ENCODE peak calls at places on chromosomes 4 and X, in nine cellular contexts. C is cardiac fibroblast, H is foreskin fibroblast, F is choroid plexus epithelial cell, X is fibroblast of lung, D is prostate gland, V is stomach, G is thyroid gland, I is left lung. E is an unnamed sample.

GRCh38 chr4:89334311-89334710 is 26.7 kb upstream of the GPRIN3 start:
- DNase-seq in C (no peak), H (no peak), F (no peak), X (no peak), D (no peak), V (no peak), G (no peak), I (no peak), E (no peak)

GRCh38 chr4:1793940-1794808 is 1.1 kb downstream of the FGFR3 start:
- DNase-seq in C (peak), H (no peak), F (peak), X (no peak), D (no peak), V (no peak), G (no peak), I (no peak), E (no peak)

GRCh38 chr4:47210828-47211227 is 179.5 kb downstream of the GABRB1 start:
- DNase-seq in C (no peak), H (no peak), F (no peak), X (no peak), D (no peak), V (no peak), G (no peak), I (no peak), E (no peak)

GRCh38 chrX:152861116-152861515 is 30.3 kb downstream of the NSDHL start:
- DNase-seq in C (peak), H (no peak), F (peak), X (peak), D (no peak), V (no peak), G (no peak), I (no peak), E (no peak)

GRCh38 chr4:53764761-53765490 is 173.6 kb upstream of the LNX1 start:
- DNase-seq in C (peak), H (no peak), F (peak), X (peak), D (no peak), V (no peak), G (no peak), I (no peak), E (no peak)

GRCh38 chr4:155392486-155393184 is 15.9 kb upstream of the MAP9 start:
- DNase-seq in C (peak), H (peak), F (peak), X (peak), D (no peak), V (no peak), G (no peak), I (no peak), E (no peak)

GRCh38 chrX:139596068-139596467 is 65.5 kb downstream of the F9 start:
- DNase-seq in C (no peak), H (no peak), F (no peak), X (no peak), D (no peak), V (no peak), G (no peak), I (no peak), E (no peak)

GRCh38 chrX:85089321-85089840 is 85.7 kb downstream of the APOOL start:
- DNase-seq in C (no peak), H (no peak), F (no peak), X (no peak), D (no peak), V (no peak), G (no peak), I (no peak), E (no peak)

GRCh38 chrX:18956322-18957032 is 27.4 kb downstream of the PHKA2 start:
- DNase-seq in C (no peak), H (no peak), F (no peak), X (no peak), D (no peak), V (no peak), G (no peak), I (no peak), E (no peak)

GRCh38 chr4:16226816-16227461 is 668 bp upstream of the TAPT1 start:
- DNase-seq in C (peak), H (no peak), F (peak), X (peak), D (peak), V (peak), G (peak), I (peak), E (no peak)

GRCh38 chrX:18674417-18674787 is 2.5 kb upstream of the RS1 start:
- DNase-seq in C (no peak), H (no peak), F (no peak), X (no peak), D (no peak), V (peak), G (peak), I (peak), E (no peak)

GRCh38 chr4:11428161-11428700 is 463 bp downstream of the HS3ST1 start:
- DNase-seq in C (no peak), H (no peak), F (no peak), X (peak), D (peak), V (no peak), G (no peak), I (peak), E (no peak)

GRCh38 chrX:97740886-97741285 is 857.2 kb downstream of the RPA4 start:
- DNase-seq in C (no peak), H (no peak), F (no peak), X (no peak), D (no peak), V (no peak), G (no peak), I (no peak), E (no peak)

GRCh38 chrX:25020391-25021131 is 4.8 kb upstream of the ARX start:
- DNase-seq in C (no peak), H (no peak), F (no peak), X (no peak), D (no peak), V (no peak), G (no peak), I (no peak), E (no peak)

GRCh38 chr4:16860506-16860905 is 37.9 kb downstream of the LDB2 start:
- DNase-seq in C (peak), H (peak), F (peak), X (peak), D (no peak), V (no peak), G (no peak), I (no peak), E (peak)

GRCh38 chr4:25982962-25983361 is 68.9 kb downstream of the SMIM20 start:
- DNase-seq in C (no peak), H (no peak), F (peak), X (no peak), D (no peak), V (no peak), G (no peak), I (no peak), E (no peak)

GRCh38 chrX:63713510-63713909 is 71.5 kb downstream of the ARHGEF9 start:
- DNase-seq in C (peak), H (no peak), F (peak), X (no peak), D (no peak), V (no peak), G (peak), I (no peak), E (no peak)

GRCh38 chr4:70315928-70316327 is 18.9 kb upstream of the CABS1 start:
- DNase-seq in C (no peak), H (no peak), F (no peak), X (no peak), D (no peak), V (no peak), G (no peak), I (no peak), E (no peak)

GRCh38 chr4:118981171-118981838 is 92.7 kb downstream of the SYNPO2 start:
- DNase-seq in C (no peak), H (no peak), F (peak), X (peak), D (no peak), V (no peak), G (no peak), I (no peak), E (no peak)

GRCh38 chr4:143721317-143721716 is 20.8 kb upstream of the FREM3 start:
- DNase-seq in C (no peak), H (no peak), F (no peak), X (no peak), D (no peak), V (no peak), G (no peak), I (no peak), E (no peak)

GRCh38 chr4:7753931-7754465 is 185.7 kb downstream of the AFAP1 start:
- DNase-seq in C (no peak), H (no peak), F (peak), X (no peak), D (no peak), V (no peak), G (no peak), I (no peak), E (no peak)

GRCh38 chr4:108483077-108483476 is 137.3 kb upstream of the RPL34 start:
- DNase-seq in C (no peak), H (no peak), F (peak), X (no peak), D (no peak), V (no peak), G (no peak), I (no peak), E (no peak)

GRCh38 chrX:12974217-12974796 is 603 bp upstream of the TMSB4X start:
- DNase-seq in C (peak), H (peak), F (peak), X (peak), D (no peak), V (peak), G (no peak), I (peak), E (no peak)

GRCh38 chrX:17860811-17861495 is at the start of gene RAI2:
- DNase-seq in C (no peak), H (no peak), F (no peak), X (no peak), D (peak), V (peak), G (peak), I (peak), E (no peak)

GRCh38 chr4:84420608-84421007 is 78.5 kb downstream of the NKX6-1 start:
- DNase-seq in C (no peak), H (no peak), F (no peak), X (no peak), D (no peak), V (no peak), G (no peak), I (no peak), E (no peak)

GRCh38 chr4:123536225-123536624 is 139.6 kb downstream of the SPRY1 start:
- DNase-seq in C (no peak), H (no peak), F (no peak), X (no peak), D (no peak), V (no peak), G (no peak), I (no peak), E (no peak)

GRCh38 chr4:46856347-46856746 is 52.7 kb downstream of the COX7B2 start:
- DNase-seq in C (no peak), H (no peak), F (peak), X (no peak), D (no peak), V (no peak), G (no peak), I (no peak), E (no peak)

GRCh38 chrX:67953658-67954057 is 409.8 kb downstream of the AR start:
- DNase-seq in C (no peak), H (no peak), F (no peak), X (no peak), D (no peak), V (no peak), G (no peak), I (no peak), E (no peak)

GRCh38 chr4:166174717-166175510 is 301.9 kb downstream of the TLL1 start:
- DNase-seq in C (peak), H (no peak), F (peak), X (no peak), D (no peak), V (no peak), G (no peak), I (no peak), E (no peak)

GRCh38 chr4:55124337-55125076 is 888 bp downstream of the KDR start:
- DNase-seq in C (peak), H (no peak), F (peak), X (peak), D (no peak), V (no peak), G (peak), I (peak), E (no peak)
- TF ChIP-seq CTCF in C (no peak), H (no peak), F (no peak), X (no peak), D (no peak), V (no peak), G (no peak), I (no peak), E (no peak)

DNA sequence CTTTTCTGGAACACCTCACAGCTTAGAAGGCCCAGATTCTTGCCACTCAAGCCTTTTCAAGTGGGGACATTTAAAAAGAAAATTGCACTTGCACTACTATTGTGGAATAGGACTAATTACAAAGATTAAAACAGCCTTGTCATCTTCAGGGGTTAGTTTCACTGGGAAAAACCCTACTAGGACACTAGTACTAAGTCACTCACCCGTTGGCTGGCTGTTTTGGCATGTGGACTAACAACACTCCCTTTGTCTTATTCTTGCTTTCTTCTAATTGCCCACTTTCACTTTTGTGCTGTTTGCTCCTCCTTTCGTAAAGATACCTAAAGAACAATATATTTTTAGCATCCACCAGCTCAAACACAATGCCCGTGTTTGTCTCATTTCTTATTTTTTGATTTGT is 200.9 kb upstream of the MID1 start:
- DNase-seq in C (no peak), H (no peak), F (no peak), X (no peak), D (no peak), V (no peak), G (peak), I (no peak), E (no peak)
- H3K4me3 ChIP-seq in C (no peak), H (no peak), F (no peak), X (no peak), D (no peak), V (no peak), G (no peak), I (no peak), E (no peak)

GRCh38 chr4:3572363-3572762 is 40.1 kb upstream of the LRPAP1 start:
- DNase-seq in C (no peak), H (no peak), F (no peak), X (no peak), D (no peak), V (no peak), G (no peak), I (no peak), E (no peak)
- TF ChIP-seq CTCF in C (no peak), H (no peak), F (no peak), X (no peak), D (no peak), V (no peak), G (no peak), I (no peak), E (no peak)

GRCh38 chr4:141081921-141082381 is 51.3 kb downstream of the RNF150 start:
- DNase-seq in C (no peak), H (no peak), F (no peak), X (peak), D (no peak), V (no peak), G (no peak), I (no peak), E (no peak)
- H3K4me3 ChIP-seq in C (no peak), H (no peak), F (no peak), X (no peak), D (no peak), V (peak), G (no peak), I (no peak), E (no peak)

GRCh38 chrX:119948381-119948780 is 4.8 kb upstream of the NKAP start:
- DNase-seq in C (no peak), H (no peak), F (peak), X (no peak), D (no peak), V (no peak), G (no peak), I (no peak), E (no peak)
- TF ChIP-seq CTCF in C (no peak), H (no peak), F (peak), X (no peak), D (no peak), V (no peak), G (no peak), I (no peak), E (no peak)